ENCODE peak calls at places on chromosomes 6 and 20, in six cellular contexts. P is pancreas, Z is fibroblast of pulmonary artery, I is H9, G is heart left ventricle, X is choroid plexus epithelial cell. R is an unnamed sample.
A peak's percentile ranks its signal among the peaks of the same experiment; 100 is the strongest.

GRCh38 chr6:120363429-120363828 is 970.9 kb downstream of the TBC1D32 start:
- DNase-seq in P (no peak), Z (no peak), I (peak; percentile 58), G (no peak), X (no peak), R (peak; percentile 25)

GRCh38 chr20:35698298-35699126 is 640 bp downstream of the NFS1 start:
- DNase-seq in P (no peak), Z (no peak), I (no peak), G (no peak), X (no peak), R (peak; percentile 29)

GRCh38 chr6:87436435-87436834 is 28.7 kb downstream of the CFAP206 start:
- DNase-seq in P (no peak), Z (peak; percentile 84), I (peak; percentile 77), G (no peak), X (peak; percentile 82), R (peak; percentile 83)

GRCh38 chr20:53934421-53935352 is 135.7 kb downstream of the BCAS1 start:
- DNase-seq in P (no peak), Z (peak; percentile 89), I (no peak), G (no peak), X (peak; percentile 91), R (no peak)

GRCh38 chr20:50149481-50150254 is 3.9 kb downstream of the PEDS1 start:
- DNase-seq in P (peak; percentile 65), Z (no peak), I (no peak), G (no peak), X (no peak), R (no peak)

GRCh38 chr6:9761220-9761619 is 653.7 kb downstream of the TFAP2A start:
- DNase-seq in P (no peak), Z (no peak), I (no peak), G (no peak), X (no peak), R (no peak)

GRCh38 chr6:140319209-140319608 is 944.8 kb upstream of the CITED2 start:
- DNase-seq in P (no peak), Z (peak; percentile 46), I (no peak), G (no peak), X (peak; percentile 86), R (no peak)

GRCh38 chr6:157323114-157323923 is at the start of gene TMEM242:
- DNase-seq in P (peak; percentile 93), Z (peak; percentile 97), I (peak; percentile 95), G (peak; percentile 96), X (peak; percentile 97), R (peak; percentile 92)

GRCh38 chr6:30264731-30265130 is 51.5 kb upstream of the TRIM26 start:
- DNase-seq in P (no peak), Z (peak; percentile 31), I (no peak), G (no peak), X (peak; percentile 17), R (no peak)

GRCh38 chr6:56840467-56841371 is 114.2 kb upstream of the BEND6 start:
- DNase-seq in P (no peak), Z (peak; percentile 68), I (no peak), G (no peak), X (peak; percentile 66), R (no peak)

GRCh38 chr6:89794324-89794723 is 25.3 kb downstream of the MDN1 start:
- DNase-seq in P (no peak), Z (no peak), I (no peak), G (no peak), X (no peak), R (no peak)

GRCh38 chr6:159093608-159094443 is 49.0 kb upstream of the TAGAP start:
- DNase-seq in P (no peak), Z (no peak), I (no peak), G (no peak), X (no peak), R (no peak)

GRCh38 chr6:128412680-128413079 is 107.7 kb downstream of the PTPRK start:
- DNase-seq in P (no peak), Z (no peak), I (no peak), G (no peak), X (no peak), R (no peak)

GRCh38 chr20:56200456-56200855 is 48.1 kb upstream of the MC3R start:
- DNase-seq in P (no peak), Z (no peak), I (no peak), G (no peak), X (peak; percentile 5), R (no peak)

GRCh38 chr20:50831605-50832004 is 36.7 kb downstream of the BCAS4 start:
- DNase-seq in P (no peak), Z (no peak), I (no peak), G (no peak), X (no peak), R (no peak)

GRCh38 chr20:47638851-47639250 is 137.2 kb downstream of the NCOA3 start:
- DNase-seq in P (no peak), Z (no peak), I (no peak), G (no peak), X (peak; percentile 17), R (no peak)

GRCh38 chr6:36717871-36718540 is 20.4 kb downstream of the RAB44 start:
- DNase-seq in P (no peak), Z (no peak), I (no peak), G (no peak), X (no peak), R (no peak)

GRCh38 chr20:36441027-36441414 is 100.3 kb upstream of the MYL9 start:
- DNase-seq in P (no peak), Z (no peak), I (no peak), G (no peak), X (no peak), R (no peak)

GRCh38 chr6:87183687-87184086 is 28.3 kb downstream of the ZNF292 start:
- DNase-seq in P (no peak), Z (peak; percentile 48), I (no peak), G (no peak), X (peak; percentile 68), R (no peak)

GRCh38 chr6:68559716-68560115 is 75.4 kb upstream of the ADGRB3 start:
- DNase-seq in P (no peak), Z (peak; percentile 1), I (no peak), G (no peak), X (no peak), R (peak; percentile 21)

GRCh38 chr6:154572592-154572991 is 62.1 kb upstream of the CNKSR3 start:
- DNase-seq in P (no peak), Z (peak; percentile 6), I (no peak), G (no peak), X (no peak), R (no peak)

GRCh38 chr20:51492167-51493092 is 50.1 kb downstream of the NFATC2 start:
- DNase-seq in P (peak; percentile 76), Z (peak; percentile 66), I (no peak), G (peak; percentile 85), X (no peak), R (no peak)

DNA sequence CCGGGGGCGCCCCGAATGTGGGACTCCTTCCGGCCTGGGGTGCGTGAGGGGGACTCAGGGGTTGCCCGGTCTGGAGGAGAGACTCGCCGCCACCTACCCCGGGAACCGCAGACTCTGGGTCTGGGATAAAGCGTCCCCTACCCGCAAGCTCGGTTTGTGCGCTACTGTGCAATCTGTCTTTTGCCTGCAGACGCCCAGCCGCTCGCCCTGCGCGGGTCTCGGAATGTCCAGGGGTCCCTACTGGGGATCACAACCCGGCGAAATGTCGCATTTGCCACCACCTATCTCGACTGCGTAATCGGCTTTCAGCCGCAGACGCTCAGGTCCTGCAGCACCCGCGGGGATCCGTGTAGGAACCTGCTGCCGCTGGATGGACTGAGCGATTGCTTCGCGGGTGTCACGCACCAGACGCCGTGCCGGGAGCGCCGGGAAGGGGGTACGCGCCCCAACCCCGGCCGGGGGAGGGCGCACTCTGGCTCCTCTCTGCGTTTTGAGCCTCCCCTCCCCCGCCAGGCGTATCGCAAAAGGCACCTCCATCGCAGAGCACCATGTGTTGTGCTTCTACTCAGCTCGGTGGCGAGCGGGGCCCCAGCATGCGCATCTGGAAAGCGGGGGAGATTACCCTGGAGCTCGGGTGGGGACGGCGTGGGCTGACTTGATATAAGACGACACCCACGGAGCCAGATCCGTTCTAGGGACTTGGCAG is 824 bp upstream of the PTPRA start:
- DNase-seq in P (peak; percentile 78), Z (peak; percentile 50), I (peak; percentile 66), G (peak; percentile 83), X (peak; percentile 66), R (peak; percentile 67)
- TF ChIP-seq CTCF in P (no peak), Z (peak; percentile 2), I (peak; percentile 50), G (no peak), X (peak; percentile 45), R (no peak)

DNA sequence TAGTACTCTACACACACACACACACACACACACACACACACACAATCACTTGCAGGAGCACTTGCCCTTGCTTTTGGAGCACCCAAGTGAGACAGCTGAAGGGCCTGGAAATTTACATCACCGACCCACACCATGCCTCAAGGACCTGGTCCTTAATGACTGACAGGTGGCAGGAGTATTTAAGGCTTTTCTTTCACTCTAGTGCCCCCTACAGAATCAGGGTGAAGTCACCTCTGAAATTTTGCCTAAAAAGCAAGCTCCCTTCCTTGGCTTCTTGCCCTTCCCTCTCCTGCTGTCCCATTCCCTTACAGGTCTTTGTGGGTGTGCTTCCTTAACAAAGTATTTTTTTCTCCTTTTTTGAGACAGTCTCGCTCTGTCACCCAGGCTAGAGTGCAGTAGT is 353.5 kb upstream of the IRAK1BP1 start:
- DNase-seq in P (no peak), Z (no peak), I (peak; percentile 49), G (no peak), X (no peak), R (no peak)
- TF ChIP-seq CTCF in P (no peak), Z (no peak), I (peak; percentile 69), G (no peak), X (peak; percentile 37), R (no peak)

GRCh38 chr6:33841070-33841469 is 37.3 kb upstream of the MLN start:
- DNase-seq in P (no peak), Z (no peak), I (no peak), G (no peak), X (no peak), R (no peak)

GRCh38 chr6:33838979-33839378 is 35.2 kb upstream of the MLN start:
- DNase-seq in P (no peak), Z (no peak), I (no peak), G (no peak), X (no peak), R (no peak)

GRCh38 chr6:33840064-33840926 is 36.5 kb upstream of the MLN start:
- DNase-seq in P (no peak), Z (peak; percentile 96), I (no peak), G (peak; percentile 41), X (peak; percentile 96), R (no peak)

GRCh38 chr6:33837971-33838665 is 34.3 kb upstream of the MLN start:
- DNase-seq in P (no peak), Z (peak; percentile 56), I (no peak), G (no peak), X (peak; percentile 11), R (peak; percentile 46)

DNA sequence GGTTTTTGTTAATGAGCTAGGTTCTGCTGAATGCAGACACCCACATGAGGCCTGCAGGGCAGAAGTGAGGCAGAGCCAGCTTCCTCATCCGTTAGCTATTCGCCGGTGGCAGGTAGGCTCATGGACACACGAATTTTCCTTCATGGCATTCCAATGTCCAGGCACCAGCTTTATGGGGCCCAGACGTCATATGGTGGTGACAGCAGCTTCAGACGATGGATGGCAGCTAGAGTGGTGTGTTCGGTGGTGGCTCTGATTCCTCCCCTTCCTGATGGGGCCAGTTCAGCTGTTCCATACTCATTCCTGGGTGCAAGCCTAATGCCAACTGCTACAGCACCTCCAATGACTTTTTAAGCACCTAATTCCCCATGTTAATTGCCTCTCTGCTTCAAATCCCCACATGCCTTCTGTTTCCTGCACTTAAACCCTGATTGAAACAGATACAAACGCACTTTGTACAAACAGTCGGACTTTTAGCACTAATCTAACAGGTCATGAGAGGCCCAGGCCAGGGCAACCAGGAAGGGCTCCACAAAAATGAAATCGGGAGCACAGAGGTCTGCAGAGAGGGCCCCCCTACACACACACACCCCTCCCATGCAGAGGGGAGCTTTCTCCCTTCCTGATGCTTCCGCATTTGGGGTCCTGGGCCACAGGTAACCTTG is 35.7 kb upstream of the MLN start:
- DNase-seq in P (no peak), Z (no peak), I (no peak), G (no peak), X (no peak), R (no peak)
- TF ChIP-seq CTCF in P (no peak), Z (no peak), I (no peak), G (no peak), X (no peak), R (no peak)

GRCh38 chr20:57329608-57330221 is at the start of gene SPO11:
- DNase-seq in P (no peak), Z (no peak), I (peak; percentile 75), G (no peak), X (no peak), R (peak; percentile 22)
- TF ChIP-seq CTCF in P (no peak), Z (no peak), I (peak; percentile 89), G (no peak), X (peak; percentile 18), R (peak; percentile 48)

R was measured in nephron progenitor cell.